ENCODE peak calls at places on chromosomes 2 and 18, in eight cellular contexts. T is NCI-H2081; U is pons; Z is activated CD4-positive, alpha-beta T cell treated with anti-CD3 and anti-CD28 coated beads for 36 hours; Q is HCT116; Y is NCI-H345; W is iPS-NIHi11; D is tibial nerve. V is an unnamed sample.

GRCh38 chr2:30361751-30362394 is 85.2 kb upstream of the LCLAT1 start:
- DNase-seq in T (no peak), U (no peak), Z (no peak), Q (no peak), Y (no peak), W (no peak), D (no peak), V (no peak)

GRCh38 chr2:152243723-152244122 is 68.2 kb upstream of the STAM2 start:
- DNase-seq in T (no peak), U (peak), Z (no peak), Q (no peak), Y (no peak), W (no peak), D (no peak), V (no peak)

GRCh38 chr18:23397907-23398306 is 55.2 kb upstream of the RIOK3 start:
- DNase-seq in T (no peak), U (no peak), Z (peak), Q (no peak), Y (no peak), W (no peak), D (no peak), V (no peak)

GRCh38 chr2:156157670-156158069 is 174.9 kb downstream of the NR4A2 start:
- DNase-seq in T (peak), U (peak), Z (no peak), Q (no peak), Y (peak), W (peak), D (no peak), V (no peak)

GRCh38 chr2:15041429-15041837 is 408.9 kb downstream of the LRATD1 start:
- DNase-seq in T (no peak), U (no peak), Z (no peak), Q (no peak), Y (peak), W (no peak), D (peak), V (no peak)

GRCh38 chr18:58315739-58316215 is 271.8 kb downstream of the NEDD4L start:
- DNase-seq in T (no peak), U (no peak), Z (no peak), Q (peak), Y (no peak), W (no peak), D (no peak), V (no peak)

GRCh38 chr18:2848145-2848878 is 1.5 kb downstream of the EMILIN2 start:
- DNase-seq in T (no peak), U (peak), Z (no peak), Q (no peak), Y (no peak), W (no peak), D (peak), V (no peak)

GRCh38 chr18:34972765-34973414 is 68.3 kb upstream of the MAPRE2 start:
- DNase-seq in T (no peak), U (no peak), Z (no peak), Q (no peak), Y (no peak), W (no peak), D (no peak), V (no peak)

GRCh38 chr2:133296396-133296795 is 271.9 kb downstream of the NCKAP5 start:
- DNase-seq in T (no peak), U (no peak), Z (no peak), Q (no peak), Y (no peak), W (no peak), D (no peak), V (no peak)

GRCh38 chr2:234978466-234979203 is 26.8 kb downstream of the SH3BP4 start:
- DNase-seq in T (no peak), U (no peak), Z (no peak), Q (no peak), Y (peak), W (no peak), D (no peak), V (no peak)

GRCh38 chr2:206241767-206242166 is 32.7 kb upstream of the ZDBF2 start:
- DNase-seq in T (no peak), U (no peak), Z (no peak), Q (no peak), Y (no peak), W (no peak), D (no peak), V (no peak)

GRCh38 chr2:127569274-127570065 is 34.0 kb downstream of the MYO7B start:
- DNase-seq in T (no peak), U (peak), Z (no peak), Q (no peak), Y (no peak), W (no peak), D (no peak), V (no peak)

GRCh38 chr2:33411765-33412164 is 64.7 kb upstream of the RASGRP3 start:
- DNase-seq in T (no peak), U (no peak), Z (no peak), Q (no peak), Y (no peak), W (no peak), D (no peak), V (no peak)

GRCh38 chr18:54023471-54023870 is 201.0 kb downstream of the MBD2 start:
- DNase-seq in T (no peak), U (no peak), Z (peak), Q (no peak), Y (no peak), W (no peak), D (no peak), V (no peak)

V was measured in NCI-H187 treated with DMSO at 0.1 percent for 48 hours.